ENCODE peak calls at places on chromosomes 13 and 19, in eight cellular contexts. O is NCI-H748 treated with DMSO at 0.1 percent for 48 hours; W is HFF-Myc; P is stimulated activated CD8-positive, alpha-beta memory T cell treated with anti-CD3 and anti-CD28 coated beads, Interleukin-15, amount 100 ng/mL, for 4 hours; Y is activated T-helper 1 cell treated with Interleukin-2 at 50 U/mL for 16 hours; S is GF-D8; V is endothelial cell; M is RPMI7951. K is an unnamed sample.

GRCh38 chr19:2561221-2561620 is 85.3 kb downstream of the GADD45B start:
- DNase-seq in O (no peak), W (no peak), P (no peak), Y (no peak), S (no peak), V (no peak), M (no peak), K (no peak)

GRCh38 chr19:48403606-48404005 is 10.1 kb downstream of the GRIN2D start:
- DNase-seq in O (no peak), W (no peak), P (no peak), Y (no peak), S (peak; percentile 41), V (no peak), M (peak; percentile 77), K (no peak)

GRCh38 chr19:19403373-19403901 is 2.0 kb upstream of the GATAD2A start:
- DNase-seq in O (no peak), W (no peak), P (no peak), Y (no peak), S (no peak), V (no peak), M (peak; percentile 64), K (no peak)

GRCh38 chr19:1861599-1862031 is 1.8 kb downstream of the KLF16 start:
- DNase-seq in O (no peak), W (no peak), P (no peak), Y (no peak), S (no peak), V (no peak), M (no peak), K (no peak)

GRCh38 chr13:113001251-113002140 is 32.5 kb downstream of the MCF2L start:
- DNase-seq in O (peak; percentile 43), W (no peak), P (no peak), Y (no peak), S (no peak), V (no peak), M (peak; percentile 34), K (no peak)

GRCh38 chr13:76638160-76638559 is 248.0 kb downstream of the KCTD12 start:
- DNase-seq in O (no peak), W (no peak), P (no peak), Y (no peak), S (no peak), V (no peak), M (no peak), K (no peak)

GRCh38 chr13:87123987-87124784 is 547.0 kb upstream of the SLITRK5 start:
- DNase-seq in O (no peak), W (peak; percentile 64), P (no peak), Y (no peak), S (peak; percentile 86), V (no peak), M (peak; percentile 88), K (no peak)

GRCh38 chr19:1082928-1083816 is 12.0 kb downstream of the POLR2E start:
- DNase-seq in O (no peak), W (no peak), P (no peak), Y (no peak), S (no peak), V (no peak), M (no peak), K (no peak)

GRCh38 chr13:40269086-40269485 is 397.4 kb downstream of the FOXO1 start:
- DNase-seq in O (no peak), W (no peak), P (no peak), Y (no peak), S (no peak), V (no peak), M (no peak), K (no peak)

GRCh38 chr13:114263590-114263989 is 17.8 kb upstream of the UPF3A start:
- DNase-seq in O (no peak), W (no peak), P (no peak), Y (no peak), S (no peak), V (no peak), M (no peak), K (no peak)

GRCh38 chr19:30307191-30307974 is 64.8 kb upstream of the ZNF536 start:
- DNase-seq in O (no peak), W (no peak), P (no peak), Y (no peak), S (no peak), V (no peak), M (no peak), K (no peak)

K was measured in suprapubic skin.